ENCODE peak calls at places on chromosomes 12 and 14, in four cellular contexts. One of them, this sample, is unnamed.

GRCh38 chr12:68042212-68042699 is 53.0 kb downstream of the IFNG-AS1 start:
- DNase-seq in Panc1: no peak
- DNase-seq in foreskin fibroblast: peak
- DNase-seq in lung: no peak
- DNase-seq in this sample: no peak

GRCh38 chr14:96085369-96085768 is 46.2 kb downstream of the C14orf132 start:
- DNase-seq in Panc1: no peak
- DNase-seq in foreskin fibroblast: no peak
- DNase-seq in lung: no peak
- DNase-seq in this sample: no peak

GRCh38 chr14:52025952-52026510 is 36.7 kb downstream of the RTRAF start:
- DNase-seq in Panc1: no peak
- DNase-seq in foreskin fibroblast: peak
- DNase-seq in lung: no peak
- DNase-seq in this sample: no peak

GRCh38 chr14:92783813-92784431 is 10.2 kb upstream of the GOLGA5 start:
- DNase-seq in Panc1: peak
- DNase-seq in foreskin fibroblast: peak
- DNase-seq in lung: no peak
- DNase-seq in this sample: peak

GRCh38 chr12:133203344-133204263 is 22.3 kb downstream of the ZNF268 start:
- DNase-seq in Panc1: no peak
- DNase-seq in foreskin fibroblast: peak
- DNase-seq in lung: no peak
- DNase-seq in this sample: no peak

GRCh38 chr14:85762523-85762922 is 232.6 kb downstream of the FLRT2 start:
- DNase-seq in Panc1: no peak
- DNase-seq in foreskin fibroblast: peak
- DNase-seq in lung: no peak
- DNase-seq in this sample: no peak

GRCh38 chr12:125289965-125290364 is 224.7 kb downstream of the AACS start:
- DNase-seq in Panc1: no peak
- DNase-seq in foreskin fibroblast: no peak
- DNase-seq in lung: no peak
- DNase-seq in this sample: no peak

GRCh38 chr12:122035292-122035691 is 13.6 kb downstream of the BCL7A start:
- DNase-seq in Panc1: no peak
- DNase-seq in foreskin fibroblast: no peak
- DNase-seq in lung: peak
- DNase-seq in this sample: no peak

GRCh38 chr12:14911131-14911530 is 25.5 kb upstream of the MGP start:
- DNase-seq in Panc1: no peak
- DNase-seq in foreskin fibroblast: no peak
- DNase-seq in lung: no peak
- DNase-seq in this sample: no peak

GRCh38 chr14:54208751-54209150 is 188.1 kb upstream of the CDKN3 start:
- DNase-seq in Panc1: no peak
- DNase-seq in foreskin fibroblast: no peak
- DNase-seq in lung: no peak
- DNase-seq in this sample: no peak

GRCh38 chr12:23536293-23536692 is 413.2 kb downstream of the SOX5 start:
- DNase-seq in Panc1: no peak
- DNase-seq in foreskin fibroblast: no peak
- DNase-seq in lung: no peak
- DNase-seq in this sample: no peak

GRCh38 chr14:88554458-88555286 is at the start of gene PTPN21:
- DNase-seq in Panc1: no peak
- DNase-seq in foreskin fibroblast: peak
- DNase-seq in lung: peak
- DNase-seq in this sample: no peak

GRCh38 chr12:103586791-103587370 is at the start of gene STAB2:
- DNase-seq in Panc1: no peak
- DNase-seq in foreskin fibroblast: no peak
- DNase-seq in lung: no peak
- DNase-seq in this sample: no peak

GRCh38 chr12:88810806-88811205 is 230.5 kb upstream of the KITLG start:
- DNase-seq in Panc1: no peak
- DNase-seq in foreskin fibroblast: no peak
- DNase-seq in lung: no peak
- DNase-seq in this sample: no peak

GRCh38 chr14:26286066-26286791 is 311.6 kb downstream of the NOVA1 start:
- DNase-seq in Panc1: no peak
- DNase-seq in foreskin fibroblast: peak
- DNase-seq in lung: no peak
- DNase-seq in this sample: no peak

GRCh38 chr14:92463141-92463540 is 50.4 kb upstream of the RIN3 start:
- DNase-seq in Panc1: no peak
- DNase-seq in foreskin fibroblast: no peak
- DNase-seq in lung: no peak
- DNase-seq in this sample: no peak

GRCh38 chr12:116434155-116435065 is 124.8 kb upstream of the MAP1LC3B2 start:
- DNase-seq in Panc1: no peak
- DNase-seq in foreskin fibroblast: peak
- DNase-seq in lung: peak
- DNase-seq in this sample: peak

GRCh38 chr12:108694812-108695278 is 36.5 kb downstream of the CORO1C start:
- DNase-seq in Panc1: no peak
- DNase-seq in foreskin fibroblast: no peak
- DNase-seq in lung: no peak
- DNase-seq in this sample: no peak

GRCh38 chr12:107545737-107546363 is 139.7 kb upstream of the PWP1 start:
- DNase-seq in Panc1: no peak
- DNase-seq in foreskin fibroblast: peak
- DNase-seq in lung: no peak
- DNase-seq in this sample: peak

GRCh38 chr12:48602192-48602989 is 32.5 kb upstream of the LALBA start:
- DNase-seq in Panc1: no peak
- DNase-seq in foreskin fibroblast: peak
- DNase-seq in lung: no peak
- DNase-seq in this sample: no peak

GRCh38 chr12:125111403-125111802 is 46.2 kb downstream of the AACS start:
- DNase-seq in Panc1: no peak
- DNase-seq in foreskin fibroblast: no peak
- DNase-seq in lung: no peak
- DNase-seq in this sample: no peak

GRCh38 chr12:110352401-110352800 is 51.1 kb downstream of the ANAPC7 start:
- DNase-seq in Panc1: no peak
- DNase-seq in foreskin fibroblast: no peak
- DNase-seq in lung: no peak
- DNase-seq in this sample: no peak

GRCh38 chr12:9642606-9643270 is 26.8 kb upstream of the CLEC2D start:
- DNase-seq in Panc1: no peak
- DNase-seq in foreskin fibroblast: no peak
- DNase-seq in lung: no peak
- DNase-seq in this sample: no peak

GRCh38 chr12:47190271-47190750 is 110.6 kb upstream of the AMIGO2 start:
- DNase-seq in Panc1: no peak
- DNase-seq in foreskin fibroblast: peak
- DNase-seq in lung: no peak
- DNase-seq in this sample: peak

GRCh38 chr12:106251636-106252035 is 3.8 kb upstream of the CKAP4 start:
- DNase-seq in Panc1: no peak
- DNase-seq in foreskin fibroblast: peak
- DNase-seq in lung: no peak
- DNase-seq in this sample: no peak

GRCh38 chr14:70955543-70956480 is 48.6 kb downstream of the PCNX1 start:
- DNase-seq in Panc1: no peak
- DNase-seq in foreskin fibroblast: peak
- DNase-seq in lung: no peak
- DNase-seq in this sample: peak

GRCh38 chr12:48000878-48001321 is 3.4 kb downstream of the COL2A1 start:
- DNase-seq in Panc1: no peak
- DNase-seq in foreskin fibroblast: peak
- DNase-seq in lung: peak
- DNase-seq in this sample: no peak

GRCh38 chr12:93904124-93904523 is 226.9 kb downstream of the CRADD start:
- DNase-seq in Panc1: no peak
- DNase-seq in foreskin fibroblast: no peak
- DNase-seq in lung: no peak
- DNase-seq in this sample: no peak

GRCh38 chr12:402127-402456 is 648 bp downstream of the CCDC77 start:
- DNase-seq in Panc1: no peak
- DNase-seq in foreskin fibroblast: peak
- DNase-seq in lung: no peak
- DNase-seq in this sample: no peak

GRCh38 chr14:100540141-100540925 is 46.9 kb downstream of the BEGAIN start:
- DNase-seq in Panc1: no peak
- DNase-seq in foreskin fibroblast: no peak
- DNase-seq in lung: no peak
- DNase-seq in this sample: no peak
- TF ChIP-seq CTCF in Panc1: no peak
- TF ChIP-seq CTCF in foreskin fibroblast: no peak
- TF ChIP-seq CTCF in lung: no peak
- TF ChIP-seq CTCF in this sample: peak

GRCh38 chr12:63955831-63956685 is 111.6 kb downstream of the SRGAP1 start:
- DNase-seq in Panc1: no peak
- DNase-seq in foreskin fibroblast: peak
- DNase-seq in lung: peak
- DNase-seq in this sample: no peak
- H3K4me3 ChIP-seq in Panc1: no peak
- H3K4me3 ChIP-seq in foreskin fibroblast: peak
- H3K4me3 ChIP-seq in lung: no peak
- H3K4me3 ChIP-seq in this sample: no peak

DNA sequence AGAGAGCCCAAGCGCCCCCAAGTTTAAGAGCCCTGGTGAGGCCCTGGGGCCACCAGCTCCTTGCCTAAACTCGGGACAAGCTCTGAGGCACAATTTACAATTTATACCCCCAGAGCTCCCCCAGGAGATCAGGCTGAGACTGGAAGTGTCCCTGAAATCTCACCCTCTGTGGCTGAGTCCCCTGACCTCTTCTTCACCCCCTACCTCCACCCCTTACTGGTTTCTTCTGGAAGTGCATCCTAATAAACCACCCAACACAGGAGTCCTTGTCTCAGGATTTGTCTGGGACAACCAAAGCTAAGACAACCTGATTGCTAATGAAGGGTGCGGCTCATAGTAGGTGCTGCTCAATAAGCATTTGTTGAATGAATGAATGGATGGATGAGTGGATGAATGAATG is 206.4 kb downstream of the BCL11B start:
- DNase-seq in Panc1: no peak
- DNase-seq in foreskin fibroblast: no peak
- DNase-seq in lung: no peak
- DNase-seq in this sample: no peak
- TF ChIP-seq CTCF in Panc1: no peak
- TF ChIP-seq CTCF in foreskin fibroblast: no peak
- TF ChIP-seq CTCF in lung: no peak
- TF ChIP-seq CTCF in this sample: no peak

GRCh38 chr12:75389706-75390105 is 1.2 kb upstream of the GLIPR1L2 start:
- DNase-seq in Panc1: no peak
- DNase-seq in foreskin fibroblast: peak
- DNase-seq in lung: no peak
- DNase-seq in this sample: no peak
- H3K4me3 ChIP-seq in Panc1: peak
- H3K4me3 ChIP-seq in foreskin fibroblast: peak
- H3K4me3 ChIP-seq in lung: no peak
- H3K4me3 ChIP-seq in this sample: no peak

DNA sequence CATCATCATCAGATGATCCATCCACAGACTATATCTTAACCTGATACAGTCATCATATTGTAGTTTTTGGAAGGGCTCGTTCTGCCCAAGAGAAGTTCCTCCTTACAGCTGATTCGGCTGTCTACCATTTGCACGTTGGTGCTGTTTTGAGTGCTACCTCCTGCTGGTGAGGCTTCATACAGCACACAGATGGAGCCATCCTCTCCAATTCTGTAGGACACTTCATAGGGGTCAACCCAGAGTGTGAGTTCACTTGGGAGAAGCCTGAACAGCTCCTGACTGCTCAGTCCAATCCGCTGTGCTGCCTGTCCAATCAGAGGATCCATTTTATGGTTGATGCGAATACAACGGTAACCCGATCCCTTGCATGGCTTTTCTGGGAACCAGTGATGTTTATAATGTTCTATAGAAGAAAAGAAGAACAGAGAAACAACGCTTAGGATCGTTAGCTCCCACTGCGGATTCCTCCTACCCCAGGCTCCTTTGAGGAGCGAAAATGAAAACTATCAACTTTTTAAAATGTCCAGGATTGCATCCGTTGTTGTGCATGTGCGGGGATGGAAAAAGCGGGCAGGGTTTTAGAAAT is 1.5 kb downstream of the BTG1 start:
- DNase-seq in Panc1: no peak
- DNase-seq in foreskin fibroblast: peak
- DNase-seq in lung: peak
- DNase-seq in this sample: peak
- TF ChIP-seq CTCF in Panc1: peak
- TF ChIP-seq CTCF in foreskin fibroblast: peak
- TF ChIP-seq CTCF in lung: peak
- TF ChIP-seq CTCF in this sample: peak

GRCh38 chr14:57150449-57150848 is 118.3 kb downstream of the EXOC5 start:
- DNase-seq in Panc1: no peak
- DNase-seq in foreskin fibroblast: no peak
- DNase-seq in lung: no peak
- DNase-seq in this sample: no peak
- H3K4me3 ChIP-seq in Panc1: no peak
- H3K4me3 ChIP-seq in foreskin fibroblast: no peak
- H3K4me3 ChIP-seq in lung: no peak
- H3K4me3 ChIP-seq in this sample: no peak

This sample was measured in AG04450.